ENCODE peak calls at places on chromosome 10, in six cellular contexts. P is IMR-90, T is HFF-Myc, F is thoracic aorta, M is epithelial cell of esophagus, Z is heart right ventricle. R is an unnamed sample.

GRCh38 chr10:87652261-87652660 is 7.4 kb upstream of the PAPSS2 start:
- DNase-seq in P (no peak), T (no peak), F (no peak), M (no peak), Z (no peak), R (no peak)

GRCh38 chr10:119541046-119541445 is 1.5 kb downstream of the RGS10 start:
- DNase-seq in P (peak; percentile 40), T (no peak), F (no peak), M (peak; percentile 39), Z (no peak), R (no peak)

GRCh38 chr10:110340821-110341220 is 36.1 kb upstream of the SMNDC1 start:
- DNase-seq in P (peak; percentile 59), T (no peak), F (no peak), M (no peak), Z (no peak), R (no peak)

GRCh38 chr10:18195060-18195799 is 55.0 kb downstream of the CACNB2 start:
- DNase-seq in P (peak; percentile 70), T (peak; percentile 7), F (no peak), M (no peak), Z (no peak), R (no peak)

GRCh38 chr10:43121444-43121843 is 16.8 kb upstream of the CSGALNACT2 start:
- DNase-seq in P (no peak), T (no peak), F (no peak), M (no peak), Z (no peak), R (no peak)

GRCh38 chr10:105971460-105971859 is 1193.0 kb downstream of the SORCS1 start:
- DNase-seq in P (no peak), T (no peak), F (no peak), M (no peak), Z (no peak), R (no peak)

GRCh38 chr10:44258019-44258418 is 126.9 kb downstream of the CXCL12 start:
- DNase-seq in P (no peak), T (no peak), F (no peak), M (no peak), Z (no peak), R (no peak)

GRCh38 chr10:19767876-19768275 is 48.4 kb upstream of the PLXDC2 start:
- DNase-seq in P (no peak), T (no peak), F (no peak), M (peak; percentile 14), Z (no peak), R (no peak)

GRCh38 chr10:119614686-119615085 is 17.9 kb upstream of the TIAL1 start:
- DNase-seq in P (no peak), T (no peak), F (no peak), M (no peak), Z (no peak), R (no peak)

GRCh38 chr10:60073781-60074656 is 167.7 kb upstream of the CCDC6 start:
- DNase-seq in P (no peak), T (no peak), F (no peak), M (no peak), Z (no peak), R (no peak)

GRCh38 chr10:11145498-11145855 is 127.8 kb downstream of the CELF2 start:
- DNase-seq in P (no peak), T (no peak), F (no peak), M (no peak), Z (no peak), R (no peak)

GRCh38 chr10:82813856-82814255 is 938.9 kb downstream of the NRG3 start:
- DNase-seq in P (no peak), T (no peak), F (no peak), M (peak; percentile 7), Z (no peak), R (peak; percentile 51)

GRCh38 chr10:82815680-82816079 is 940.7 kb downstream of the NRG3 start:
- DNase-seq in P (no peak), T (no peak), F (no peak), M (no peak), Z (no peak), R (no peak)

GRCh38 chr10:82814635-82815034 is 939.6 kb downstream of the NRG3 start:
- DNase-seq in P (no peak), T (no peak), F (no peak), M (no peak), Z (no peak), R (peak; percentile 70)

GRCh38 chr10:82811621-82812020 is 936.6 kb downstream of the NRG3 start:
- DNase-seq in P (no peak), T (no peak), F (no peak), M (peak; percentile 9), Z (no peak), R (no peak)
- TF ChIP-seq CTCF in P (peak; percentile 29), T (peak; percentile 61), F (no peak), M (peak; percentile 41), Z (peak; percentile 46), R (peak; percentile 58)

DNA sequence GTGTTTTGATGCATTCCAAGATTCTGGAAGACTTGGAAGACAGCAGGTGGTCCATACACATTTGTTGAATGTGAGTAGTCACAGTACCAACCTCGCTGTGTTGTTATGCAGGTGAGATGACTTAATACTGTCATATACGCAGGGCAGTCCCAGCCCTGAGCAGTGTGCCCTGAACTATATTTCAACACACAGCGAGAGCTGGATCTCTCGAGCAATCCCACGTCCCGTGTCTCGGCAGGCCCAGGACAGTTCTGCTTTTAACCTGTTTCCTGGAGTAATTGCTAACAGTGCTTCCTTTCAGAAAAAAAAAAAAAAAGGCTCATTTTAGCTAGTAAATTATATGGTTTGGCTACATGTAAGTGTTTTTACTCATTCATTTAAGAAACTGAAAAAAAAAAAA is 179.7 kb downstream of the PRKCQ start:
- DNase-seq in P (no peak), T (no peak), F (no peak), M (peak; percentile 47), Z (no peak), R (no peak)
- H3K4me3 ChIP-seq in P (no peak overlapping the region), T (no peak overlapping the region), F (no peak overlapping the region), M (no peak overlapping the region), Z (no peak overlapping the region), R (no peak overlapping the region)

GRCh38 chr10:71314694-71315225 is 4.3 kb upstream of the SLC29A3 start:
- DNase-seq in P (no peak), T (no peak), F (no peak), M (no peak), Z (no peak), R (no peak)
- TF ChIP-seq CTCF in P (no peak), T (no peak), F (no peak), M (no peak), Z (no peak), R (no peak)

GRCh38 chr10:16828114-16828568 is 10.9 kb upstream of the RSU1 start:
- DNase-seq in P (peak; percentile 83), T (peak; percentile 74), F (no peak), M (peak; percentile 84), Z (peak; percentile 23), R (peak; percentile 62)

GRCh38 chr10:16832351-16833080 is 15.3 kb upstream of the RSU1 start:
- DNase-seq in P (peak; percentile 90), T (peak; percentile 61), F (no peak), M (peak; percentile 87), Z (no peak), R (no peak)

GRCh38 chr10:16822726-16823360 is 5.6 kb upstream of the RSU1 start:
- DNase-seq in P (no peak), T (no peak), F (no peak), M (no peak), Z (no peak), R (no peak)

GRCh38 chr10:16828731-16829175 is 11.5 kb upstream of the RSU1 start:
- DNase-seq in P (peak; percentile 83), T (peak; percentile 52), F (no peak), M (peak; percentile 66), Z (no peak), R (peak; percentile 48)
- H3K4me3 ChIP-seq in P (no peak overlapping the region), T (no peak overlapping the region), F (peak overlapping the region; percentile 63), M (no peak overlapping the region), Z (no peak overlapping the region), R (peak overlapping the region; percentile 53)

GRCh38 chr10:15585303-15585715 is 134.4 kb downstream of the ITGA8 start:
- DNase-seq in P (peak; percentile 19), T (peak; percentile 24), F (no peak), M (peak; percentile 16), Z (peak; percentile 48), R (peak; percentile 2)
- TF ChIP-seq CTCF in P (peak; percentile 57), T (peak; percentile 89), F (peak; percentile 88), M (peak; percentile 34), Z (peak; percentile 81), R (peak; percentile 86)

DNA sequence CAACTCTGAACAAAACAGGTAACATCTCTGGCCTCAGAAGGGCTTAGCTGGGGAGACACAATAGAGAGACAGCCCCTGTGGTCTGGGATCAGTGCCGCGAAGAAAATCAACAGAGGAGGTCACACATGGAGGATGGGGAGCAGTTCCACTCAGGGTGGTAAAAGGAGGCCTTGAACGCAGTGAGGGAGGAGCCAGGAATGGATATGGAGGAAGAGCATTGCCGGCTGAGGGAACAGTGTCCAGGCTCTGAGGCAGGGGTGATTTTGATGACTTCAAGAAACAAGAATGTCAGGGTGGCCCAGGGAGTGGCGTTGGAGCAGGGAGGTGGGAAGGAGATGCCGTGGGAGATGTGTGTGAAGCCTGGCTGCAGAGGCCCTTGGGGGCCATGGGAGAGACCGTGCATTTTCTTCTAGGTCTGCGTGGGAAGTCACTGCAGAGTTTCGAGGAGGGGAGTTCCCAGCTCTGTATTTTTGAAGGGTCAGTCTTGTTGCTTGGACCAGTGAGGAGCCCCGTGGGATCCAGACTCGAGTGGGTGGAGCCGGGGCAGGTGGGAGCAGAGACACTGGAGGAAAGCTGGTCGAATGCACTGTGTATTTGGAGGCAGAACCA is 35.7 kb upstream of the SH2D4B start:
- DNase-seq in P (no peak), T (no peak), F (no peak), M (no peak), Z (no peak), R (no peak)
- H3K4me3 ChIP-seq in P (no peak overlapping the region), T (no peak overlapping the region), F (no peak overlapping the region), M (no peak overlapping the region), Z (no peak overlapping the region), R (no peak overlapping the region)

GRCh38 chr10:77837925-77838595 is 88.5 kb downstream of the DLG5 start:
- DNase-seq in P (no peak), T (no peak), F (no peak), M (no peak), Z (no peak), R (no peak)
- TF ChIP-seq CTCF in P (no peak), T (no peak), F (no peak), M (no peak), Z (no peak), R (no peak)

DNA sequence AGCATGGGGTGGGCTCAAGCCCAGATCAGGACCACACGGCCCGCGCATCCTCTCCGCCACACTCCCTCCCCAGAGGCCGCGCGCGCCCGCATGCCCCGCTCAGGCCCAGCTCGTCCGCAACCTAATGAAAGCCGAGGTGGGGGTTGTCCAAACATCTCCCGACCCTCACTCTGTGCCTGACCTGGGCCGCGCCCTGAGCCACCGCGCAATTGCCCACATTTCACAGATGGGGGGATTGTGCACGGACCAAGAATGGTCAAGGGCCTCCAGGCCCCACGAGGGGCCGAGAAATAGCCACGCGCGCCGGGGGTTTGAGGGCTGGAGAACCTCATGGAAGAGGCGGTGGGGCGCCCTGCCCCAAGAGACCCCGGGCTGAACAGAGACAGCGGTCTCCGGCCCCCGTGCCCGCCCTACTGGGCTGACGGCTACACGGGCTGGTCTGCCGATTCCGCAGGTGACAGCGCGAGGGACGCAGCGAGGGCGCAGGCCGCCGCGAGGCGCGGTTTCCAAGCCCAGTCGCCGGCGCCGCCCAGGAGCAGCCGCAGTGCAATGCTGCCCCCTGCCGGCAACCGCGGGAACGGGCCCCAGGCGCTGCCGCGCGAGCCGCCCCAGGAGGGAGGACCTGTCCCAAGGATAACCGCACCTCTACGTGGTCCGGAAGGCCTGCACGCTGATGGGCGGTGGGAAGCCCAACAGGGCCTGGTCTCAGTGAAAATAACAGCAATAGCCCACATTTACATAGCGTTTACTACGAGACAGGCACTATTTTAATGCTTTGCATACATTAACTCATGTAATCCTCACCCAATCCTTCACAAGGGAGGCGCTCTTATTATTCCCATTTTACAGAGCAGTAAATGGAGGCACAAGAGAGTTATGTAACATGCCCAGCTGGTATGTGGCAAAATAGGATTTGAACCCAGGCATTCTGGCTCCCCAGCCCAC is 10.5 kb upstream of the GRID1 start:
- DNase-seq in P (peak; percentile 28), T (no peak), F (no peak), M (peak; percentile 68), Z (peak; percentile 80), R (no peak)
- H3K4me3 ChIP-seq in P (no peak overlapping the region), T (no peak overlapping the region), F (peak overlapping the region; percentile 57), M (no peak overlapping the region), Z (peak overlapping the region; percentile 17), R (peak overlapping the region; percentile 17)

R was measured in retinal pigment epithelial cell.